ENCODE peak calls at places on chromosomes 1 and 21, in four cellular contexts. N, F, P and X are unnamed samples.

GRCh38 chr1:65002508-65003315 is 36.4 kb upstream of the JAK1 start:
- DNase-seq in N (peak), F (peak), P (peak), X (peak)

GRCh38 chr1:192788184-192788583 is 20.7 kb upstream of the RGS2 start:
- DNase-seq in N (no peak), F (peak), P (peak), X (no peak)

GRCh38 chr1:246784621-246785535 is 60.7 kb downstream of the SCCPDH start:
- DNase-seq in F (no peak), P (peak), N (peak), X (no peak)

GRCh38 chr1:203702130-203702577 is 62.8 kb upstream of the LAX1 start:
- DNase-seq in P (peak), N (peak), F (peak), X (peak)

GRCh38 chr1:36464605-36465393 is 615 bp upstream of the MRPS15 start:
- DNase-seq in N (no peak), F (no peak), P (peak), X (no peak)

GRCh38 chr1:54253480-54253879 is 53.5 kb downstream of the MRPL37 start:
- DNase-seq in N (no peak), F (no peak), P (peak), X (peak)

GRCh38 chr1:8182034-8182761 is 135.7 kb upstream of the SLC45A1 start:
- DNase-seq in P (peak), N (no peak), F (peak), X (peak)

GRCh38 chr1:234961468-234962339 is 166.9 kb downstream of the TOMM20 start:
- DNase-seq in N (no peak), F (no peak), P (peak), X (no peak)

GRCh38 chr1:207828485-207829158 is 76.8 kb downstream of the CD46 start:
- DNase-seq in F (peak), N (peak), P (peak), X (peak)

GRCh38 chr1:25610822-25611630 is 5.6 kb upstream of the MAN1C1 start:
- DNase-seq in F (no peak), N (no peak), P (peak), X (peak)

GRCh38 chr21:34335316-34335715 is 28.5 kb upstream of the KCNE2 start:
- DNase-seq in P (no peak), N (no peak), F (no peak), X (no peak)